ENCODE peak calls at places on chromosomes 13 and 19, in seven cellular contexts. L is caudate nucleus; V is substantia nigra; S is PC-3; T is effector memory CD4-positive, alpha-beta T cell; C is CD8-positive, alpha-beta T cell; I is body of pancreas. P is an unnamed sample.

GRCh38 chr19:6212403-6213265 is 67.1 kb downstream of the MLLT1 start:
- DNase-seq in L (no peak), V (no peak), S (no peak), T (no peak), C (no peak), I (no peak), P (peak; percentile 38)

GRCh38 chr19:16324064-16324383 is 602 bp upstream of the KLF2 start:
- DNase-seq in L (no peak), V (no peak), S (no peak), T (no peak), C (no peak), I (no peak), P (no peak)

GRCh38 chr13:42990147-42990990 is 1.7 kb downstream of the EPSTI1 start:
- DNase-seq in L (no peak), V (no peak), S (no peak), T (no peak), C (no peak), I (no peak), P (no peak)

GRCh38 chr13:45809810-45810394 is 41.7 kb downstream of the SIAH3 start:
- DNase-seq in L (no peak), V (no peak), S (no peak), T (no peak), C (no peak), I (no peak), P (no peak)

GRCh38 chr13:114148521-114148855 is 16.1 kb upstream of the RASA3 start:
- DNase-seq in L (no peak), V (no peak), S (no peak), T (peak; percentile 90), C (peak; percentile 78), I (peak; percentile 79), P (peak; percentile 78)

GRCh38 chr19:48992571-48993174 is 436 bp downstream of the GYS1 start:
- DNase-seq in L (no peak), V (no peak), S (no peak), T (peak; percentile 3), C (no peak), I (no peak), P (peak; percentile 29)

GRCh38 chr13:21079761-21080730 is 18.7 kb upstream of the LATS2 start:
- DNase-seq in L (no peak), V (no peak), S (peak; percentile 63), T (no peak), C (no peak), I (peak; percentile 31), P (no peak)

GRCh38 chr19:1469936-1470863 is 8.8 kb downstream of the C19orf25 start:
- DNase-seq in L (no peak), V (peak; percentile 19), S (peak; percentile 61), T (peak; percentile 45), C (peak; percentile 38), I (no peak), P (no peak)

GRCh38 chr19:11025006-11025405 is 64.2 kb downstream of the SMARCA4 start:
- DNase-seq in L (no peak), V (no peak), S (no peak), T (no peak), C (no peak), I (no peak), P (no peak)

GRCh38 chr19:29819986-29820385 is 8.2 kb downstream of the CCNE1 start:
- DNase-seq in L (no peak), V (no peak), S (peak; percentile 73), T (no peak), C (no peak), I (no peak), P (no peak)

GRCh38 chr13:111526922-111527321 is 206.5 kb downstream of the TEX29 start:
- DNase-seq in L (no peak), V (no peak), S (no peak), T (no peak), C (no peak), I (no peak), P (no peak)
- H3K27ac ChIP-seq in L (no peak overlapping the region), V (no peak overlapping the region), S (no peak overlapping the region), T (no peak overlapping the region), C (no peak overlapping the region), I (no peak overlapping the region), P (no peak overlapping the region)

DNA sequence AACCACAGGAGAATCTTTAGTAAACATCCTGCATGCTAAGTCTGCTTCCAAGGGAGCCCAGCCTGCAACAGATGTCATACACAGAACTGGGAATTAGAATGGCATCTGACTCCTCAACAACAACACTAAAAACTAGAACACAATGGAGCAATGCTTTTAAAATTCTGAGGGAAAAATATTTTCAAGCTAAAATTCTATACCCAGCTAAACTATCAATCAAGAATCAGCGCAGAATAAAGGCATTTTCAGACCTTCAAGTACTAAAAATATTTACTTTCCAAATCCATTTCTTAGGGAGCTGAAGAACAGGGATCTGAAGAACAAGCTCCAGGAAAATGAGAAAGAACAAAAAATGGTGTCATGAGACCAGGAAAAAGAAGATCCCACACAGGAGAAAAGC is 46.9 kb upstream of the CHST8 start:
- DNase-seq in L (no peak), V (no peak), S (no peak), T (no peak), C (no peak), I (no peak), P (no peak)
- H3K27ac ChIP-seq in L (no peak overlapping the region), V (no peak overlapping the region), S (no peak overlapping the region), T (no peak overlapping the region), C (no peak overlapping the region), I (no peak overlapping the region), P (no peak overlapping the region)

GRCh38 chr13:107882708-107883560 is 332.4 kb downstream of the LIG4 start:
- DNase-seq in L (no peak), V (no peak), S (peak; percentile 42), T (no peak), C (no peak), I (no peak), P (no peak)

GRCh38 chr13:107886118-107886517 is 329.2 kb downstream of the LIG4 start:
- DNase-seq in L (no peak), V (no peak), S (peak; percentile 31), T (no peak), C (no peak), I (no peak), P (no peak)

GRCh38 chr13:107881362-107881761 is 334.0 kb downstream of the LIG4 start:
- DNase-seq in L (no peak), V (no peak), S (peak; percentile 89), T (no peak), C (no peak), I (no peak), P (no peak)

GRCh38 chr13:107883561-107884175 is 331.7 kb downstream of the LIG4 start:
- DNase-seq in L (no peak), V (no peak), S (peak; percentile 93), T (no peak), C (no peak), I (no peak), P (no peak)

GRCh38 chr13:107884564-107884963 is 330.8 kb downstream of the LIG4 start:
- DNase-seq in L (no peak), V (no peak), S (no peak), T (no peak), C (no peak), I (no peak), P (no peak)
- H3K27ac ChIP-seq in L (no peak overlapping the region), V (no peak overlapping the region), S (peak overlapping the region; percentile 76), T (no peak overlapping the region), C (no peak overlapping the region), I (no peak overlapping the region), P (no peak overlapping the region)

GRCh38 chr13:109096101-109096500 is 466.7 kb downstream of the MYO16 start:
- DNase-seq in L (no peak), V (no peak), S (no peak), T (no peak), C (no peak), I (no peak), P (no peak)

GRCh38 chr13:109088528-109088927 is 459.1 kb downstream of the MYO16 start:
- DNase-seq in L (no peak), V (no peak), S (no peak), T (no peak), C (no peak), I (no peak), P (no peak)

GRCh38 chr13:109095126-109095525 is 465.7 kb downstream of the MYO16 start:
- DNase-seq in L (no peak), V (no peak), S (no peak), T (no peak), C (no peak), I (no peak), P (no peak)

GRCh38 chr13:109088101-109088500 is 458.7 kb downstream of the MYO16 start:
- DNase-seq in L (no peak), V (no peak), S (no peak), T (no peak), C (no peak), I (no peak), P (no peak)

DNA sequence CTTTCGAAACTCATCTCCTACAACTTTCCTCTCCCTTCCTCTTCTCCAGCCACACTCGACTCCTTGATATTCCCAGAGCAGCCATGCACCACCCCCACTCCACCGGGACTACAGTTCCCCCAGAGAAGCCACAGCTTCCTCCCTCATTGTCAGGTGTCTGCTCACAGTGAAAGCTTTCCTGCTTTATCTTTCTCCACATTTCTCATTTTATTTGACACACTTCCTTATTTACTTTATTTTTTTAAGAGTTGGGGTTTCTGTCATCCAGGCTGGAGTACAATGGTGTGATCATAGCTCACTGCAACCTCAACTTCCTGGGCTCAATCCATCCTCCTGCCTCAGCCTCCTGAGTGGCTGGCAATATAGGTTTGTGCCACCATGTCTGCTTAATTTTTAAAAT is 464.6 kb downstream of the MYO16 start:
- DNase-seq in L (no peak), V (no peak), S (no peak), T (no peak), C (no peak), I (no peak), P (no peak)
- H3K27ac ChIP-seq in L (no peak overlapping the region), V (no peak overlapping the region), S (no peak overlapping the region), T (no peak overlapping the region), C (no peak overlapping the region), I (no peak overlapping the region), P (no peak overlapping the region)

DNA sequence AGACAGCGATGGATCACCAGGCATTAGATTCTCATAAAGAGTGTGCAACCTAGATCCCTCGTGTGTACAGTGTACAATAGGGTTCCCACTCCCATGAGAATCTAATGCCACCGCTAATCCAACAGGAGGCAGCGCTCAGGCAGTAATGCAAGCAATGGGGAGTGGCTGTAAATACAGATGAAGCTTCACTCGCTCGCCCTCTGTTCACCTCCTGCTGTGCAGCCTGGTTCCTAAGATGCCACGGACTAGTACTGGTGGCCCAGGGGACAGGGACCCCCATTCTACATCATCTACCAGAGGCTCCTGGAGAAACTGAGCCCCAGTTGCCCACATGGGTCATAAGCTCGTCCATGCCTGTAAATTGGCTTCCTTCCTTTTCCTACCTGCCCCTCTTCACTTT is 8.0 kb downstream of the CLEC4M start:
- DNase-seq in L (no peak), V (no peak), S (no peak), T (no peak), C (no peak), I (no peak), P (no peak)
- H3K27ac ChIP-seq in L (no peak overlapping the region), V (no peak overlapping the region), S (no peak overlapping the region), T (no peak overlapping the region), C (no peak overlapping the region), I (no peak overlapping the region), P (no peak overlapping the region)

GRCh38 chr13:48251616-48252081 is 18.6 kb downstream of the ITM2B start:
- DNase-seq in L (no peak), V (no peak), S (no peak), T (no peak), C (no peak), I (no peak), P (no peak)
- H3K27ac ChIP-seq in L (no peak overlapping the region), V (no peak overlapping the region), S (no peak overlapping the region), T (no peak overlapping the region), C (no peak overlapping the region), I (no peak overlapping the region), P (no peak overlapping the region)

GRCh38 chr19:18001837-18002345 is 6.1 kb upstream of the ARRDC2 start:
- DNase-seq in L (no peak), V (no peak), S (no peak), T (no peak), C (no peak), I (no peak), P (no peak)
- H3K27ac ChIP-seq in L (peak overlapping the region; percentile 78), V (peak overlapping the region; percentile 79), S (peak overlapping the region; percentile 23), T (peak overlapping the region; percentile 95), C (peak overlapping the region; percentile 94), I (peak overlapping the region; percentile 84), P (peak overlapping the region; percentile 97)